ENCODE peak calls at places on chromosomes 13 and 19, in seven cellular contexts. A, S, F, L, E, Z and R are unnamed samples.

GRCh38 chr19:679418-680286 is 3.5 kb downstream of the FSTL3 start:
- DNase-seq in Z (peak), F (peak), A (peak), L (no peak), E (peak), S (no peak), R (peak)

GRCh38 chr13:79393564-79394249 is 12.3 kb downstream of the RBM26 start:
- DNase-seq in E (no peak), F (peak), A (peak), Z (peak), L (no peak), S (no peak), R (peak)

GRCh38 chr13:31909889-31910551 is 121.6 kb upstream of the FRY start:
- DNase-seq in L (no peak), S (no peak), Z (peak), F (peak), E (peak), A (peak), R (no peak)

GRCh38 chr13:111879719-111880118 is 187.2 kb upstream of the SOX1 start:
- DNase-seq in L (no peak), S (no peak), A (peak), F (no peak), E (no peak), Z (no peak), R (no peak)

GRCh38 chr13:94712812-94713555 is 639 bp upstream of the SOX21 start:
- DNase-seq in L (peak), S (peak), E (no peak), Z (peak), A (no peak), F (no peak), R (no peak)

GRCh38 chr13:111066544-111066943 is 48.6 kb upstream of the ARHGEF7 start:
- DNase-seq in Z (no peak), S (no peak), A (no peak), E (peak), L (no peak), F (no peak), R (peak)

GRCh38 chr13:113646376-113646775 is 11.6 kb downstream of the ATP4B start:
- DNase-seq in E (no peak), F (no peak), A (peak), S (peak), L (no peak), Z (no peak), R (no peak)

GRCh38 chr19:44796701-44797115 is 12.2 kb upstream of the BCAM start:
- DNase-seq in S (no peak), L (peak), A (peak), F (no peak), E (no peak), Z (peak), R (no peak)

GRCh38 chr13:59452189-59452588 is 711.5 kb downstream of the DIAPH3 start:
- DNase-seq in E (no peak), S (no peak), Z (no peak), L (no peak), A (no peak), F (no peak), R (no peak)

GRCh38 chr13:46492946-46493345 is 60.0 kb upstream of the LRCH1 start:
- DNase-seq in F (peak), A (no peak), Z (peak), S (no peak), E (no peak), L (no peak), R (no peak)

GRCh38 chr13:109155301-109155761 is 525.9 kb downstream of the MYO16 start:
- DNase-seq in S (no peak), A (no peak), F (no peak), L (no peak), Z (peak), E (no peak), R (no peak)

GRCh38 chr13:50244913-50245574 is 229.8 kb downstream of the KCNRG start:
- DNase-seq in S (no peak), L (no peak), A (no peak), E (no peak), Z (peak), F (no peak), R (no peak)

GRCh38 chr13:32585625-32586021 is 629 bp upstream of the PDS5B start:
- DNase-seq in F (no peak), Z (no peak), E (peak), L (no peak), S (no peak), A (no peak), R (no peak)

GRCh38 chr19:7926021-7926726 is at the start of gene CTXN1:
- DNase-seq in E (peak), S (peak), Z (peak), F (peak), L (peak), A (peak), R (peak)

GRCh38 chr13:100809856-100810255 is 135.3 kb upstream of the TMTC4 start:
- DNase-seq in A (no peak), Z (no peak), L (no peak), E (no peak), S (no peak), F (no peak), R (no peak)

GRCh38 chr19:8340341-8341096 is 2.5 kb downstream of the KANK3 start:
- DNase-seq in F (no peak), L (peak), S (no peak), E (no peak), A (peak), Z (peak), R (no peak)

GRCh38 chr13:31930490-31930889 is 101.1 kb upstream of the FRY start:
- DNase-seq in Z (no peak), A (no peak), E (no peak), F (no peak), L (no peak), S (no peak), R (no peak)

GRCh38 chr13:20426766-20427448 is 98.8 kb downstream of the CRYL1 start:
- DNase-seq in E (no peak), L (no peak), S (no peak), A (no peak), F (no peak), Z (no peak), R (no peak)

GRCh38 chr13:101942038-101942437 is 459.8 kb downstream of the FGF14 start:
- DNase-seq in S (no peak), E (no peak), F (peak), L (no peak), Z (peak), A (no peak), R (no peak)

GRCh38 chr13:109673477-109673876 is 112.9 kb downstream of the IRS2 start:
- DNase-seq in A (no peak), L (no peak), S (no peak), E (no peak), Z (no peak), F (no peak), R (no peak)

GRCh38 chr19:47644743-47645499 is 36.0 kb downstream of the BICRA start:
- DNase-seq in L (no peak), E (no peak), F (no peak), S (no peak), A (no peak), Z (no peak), R (no peak)

GRCh38 chr13:29893438-29893837 is 43.0 kb upstream of the UBL3 start:
- DNase-seq in L (no peak), A (no peak), Z (no peak), E (no peak), S (no peak), F (no peak), R (no peak)

GRCh38 chr13:112674412-112675383 is 15.1 kb upstream of the ATP11A start:
- DNase-seq in S (no peak), L (no peak), E (no peak), Z (no peak), F (no peak), A (no peak), R (peak)

GRCh38 chr13:51276684-51277083 is 54.5 kb downstream of the FAM124A start:
- DNase-seq in F (no peak), L (no peak), Z (peak), A (no peak), S (no peak), E (no peak), R (no peak)

GRCh38 chr13:44022196-44022595 is 142.5 kb downstream of the LACC1 start:
- DNase-seq in L (no peak), S (no peak), Z (no peak), F (no peak), A (no peak), E (no peak), R (no peak)

GRCh38 chr13:48094404-48094780 is 512 bp downstream of the MED4 start:
- DNase-seq in A (peak), L (no peak), F (no peak), Z (peak), S (no peak), E (no peak), R (no peak)

GRCh38 chr19:16899566-16900075 is 10.8 kb downstream of the F2RL3 start:
- DNase-seq in Z (peak), S (peak), L (no peak), E (no peak), F (no peak), A (peak), R (peak)

GRCh38 chr13:74145249-74145970 is 11.2 kb upstream of the KLF12 start:
- DNase-seq in E (no peak), A (no peak), S (no peak), F (no peak), L (no peak), Z (no peak), R (no peak)

GRCh38 chr19:45862564-45863334 is at the start of gene SYMPK:
- DNase-seq in S (peak), L (peak), E (peak), A (peak), Z (peak), F (peak), R (peak)
- TF ChIP-seq POLR2A in S (no peak), L (peak), E (peak), A (peak), Z (peak), F (peak), R (no peak)

GRCh38 chr19:18478545-18479311 is 40.8 kb upstream of the ISYNA1 start:
- DNase-seq in A (peak), S (peak), F (peak), E (peak), Z (no peak), L (peak), R (peak)
- H3K4me3 ChIP-seq in A (no peak), S (no peak), F (no peak), E (no peak), Z (no peak), L (no peak), R (no peak)

DNA sequence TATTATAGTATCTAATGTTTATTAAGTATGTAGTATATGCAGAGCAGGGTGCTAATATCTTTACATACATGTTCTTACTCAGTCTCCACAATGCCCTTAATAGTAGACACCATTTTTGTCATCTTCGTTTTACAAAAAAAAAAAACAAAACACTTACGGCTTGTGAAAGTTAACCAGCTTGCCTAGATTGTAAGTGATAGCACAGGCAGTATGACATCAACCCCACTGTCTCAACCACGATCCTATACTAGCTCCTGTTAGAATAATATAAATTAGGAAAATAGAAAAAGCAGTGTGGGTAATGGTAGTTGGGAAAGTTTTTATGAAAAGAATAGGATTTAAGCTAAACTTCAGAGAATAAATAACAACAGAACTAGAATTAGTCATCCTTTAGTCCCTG is 34.3 kb downstream of the MICU2 start:
- DNase-seq in L (no peak), A (no peak), F (no peak), E (no peak), Z (no peak), S (no peak), R (no peak)
- TF ChIP-seq POLR2A in L (no peak), A (no peak), F (no peak), E (no peak), Z (no peak), S (no peak), R (no peak)

DNA sequence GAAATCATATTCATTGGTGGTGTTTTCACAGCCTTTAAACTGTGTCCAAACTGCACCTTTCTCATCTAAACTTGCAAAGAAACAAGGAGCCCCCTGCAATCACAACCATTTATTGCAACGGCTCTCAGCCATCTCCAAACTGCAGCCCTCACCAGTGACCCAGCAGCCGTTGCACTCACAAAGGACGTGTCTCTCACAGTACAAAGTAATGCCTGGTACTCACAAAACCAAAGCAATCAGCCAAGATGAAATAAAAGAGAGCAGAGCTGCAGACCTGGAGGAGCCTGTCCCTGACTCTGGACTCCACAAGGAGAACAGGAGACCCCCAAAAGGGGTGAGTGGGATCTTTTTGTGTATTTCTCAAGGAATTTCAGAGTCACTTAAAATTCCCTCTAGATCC is 20.2 kb upstream of the CEACAM21 start:
- DNase-seq in L (no peak), Z (no peak), F (no peak), E (no peak), A (no peak), S (no peak), R (no peak)
- H3K4me3 ChIP-seq in L (no peak), Z (no peak), F (no peak), E (no peak), A (no peak), S (no peak), R (no peak)

GRCh38 chr13:52651880-52652169 is 811 bp upstream of the SUGT1 start:
- DNase-seq in Z (no peak), A (no peak), S (no peak), L (no peak), F (no peak), E (no peak), R (no peak)

GRCh38 chr13:52652980-52653303 is 306 bp downstream of the SUGT1 start:
- DNase-seq in Z (no peak), F (no peak), E (no peak), L (peak), S (no peak), A (no peak), R (peak)

GRCh38 chr13:52646967-52647366 is 4.7 kb downstream of the HNRNPA1L2 start:
- DNase-seq in F (no peak), Z (no peak), A (no peak), L (no peak), S (no peak), E (no peak), R (no peak)

GRCh38 chr13:52650731-52651130 is 1.9 kb upstream of the SUGT1 start:
- DNase-seq in E (no peak), L (no peak), S (no peak), F (no peak), A (no peak), Z (peak), R (no peak)

DNA sequence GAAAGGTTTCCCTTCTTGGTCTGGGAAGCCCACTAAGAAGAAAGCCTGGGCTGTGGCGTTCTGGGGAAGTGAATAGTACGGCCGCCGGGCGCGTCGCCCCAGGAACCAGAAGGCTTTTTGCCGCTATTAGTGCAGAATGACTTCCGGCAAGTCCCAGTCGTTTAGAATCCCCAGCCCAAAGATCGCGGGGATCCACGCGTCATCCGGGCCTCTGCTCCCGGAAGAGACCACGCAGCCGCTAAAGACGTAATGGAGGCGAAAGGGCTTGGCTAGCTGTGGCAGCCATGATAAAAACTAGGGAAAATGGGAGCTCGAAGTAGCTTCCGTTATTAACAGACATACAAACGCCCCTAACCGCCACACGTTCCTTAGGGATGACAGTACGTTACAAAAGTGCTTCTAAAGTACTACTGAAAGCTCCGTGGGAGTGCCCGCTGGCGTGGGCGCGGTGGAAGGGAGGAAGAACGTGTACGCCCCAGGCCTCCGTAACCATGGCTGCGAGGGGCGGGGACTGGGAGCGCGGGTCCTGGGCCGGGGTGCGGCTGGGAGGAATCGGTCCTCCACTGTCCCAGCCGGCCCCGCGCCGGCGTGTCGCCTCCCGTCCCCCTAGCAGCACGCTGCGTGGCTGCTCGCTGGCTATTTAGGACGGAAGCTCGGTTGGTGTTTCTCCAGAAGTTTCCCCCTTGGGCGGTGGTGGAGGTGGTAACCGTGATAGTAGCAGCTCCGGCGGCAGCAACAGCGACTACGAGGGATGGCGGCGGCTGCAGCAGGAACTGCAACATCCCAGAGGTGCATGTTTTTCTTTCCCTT is at the start of gene SUGT1:
- DNase-seq in L (peak), E (peak), Z (peak), A (peak), F (peak), S (peak), R (peak)
- TF ChIP-seq POLR2A in L (peak), E (no peak), Z (peak), A (peak), F (peak), S (peak), R (peak)

GRCh38 chr19:5091576-5092215 is 122.8 kb downstream of the KDM4B start:
- DNase-seq in E (no peak), L (no peak), F (peak), Z (no peak), A (no peak), S (no peak), R (no peak)
- H3K4me3 ChIP-seq in E (no peak), L (no peak), F (no peak), Z (no peak), A (no peak), S (peak), R (no peak)

GRCh38 chr19:3984908-3985642 is at the start of gene EEF2:
- DNase-seq in F (peak), E (peak), L (peak), S (peak), Z (peak), A (peak), R (peak)

GRCh38 chr19:3985643-3986259 is 488 bp upstream of the EEF2 start:
- DNase-seq in S (no peak), F (no peak), Z (no peak), A (no peak), L (no peak), E (no peak), R (no peak)

GRCh38 chr19:3987619-3988371 is 2.5 kb upstream of the EEF2 start:
- DNase-seq in L (peak), A (peak), E (peak), F (peak), Z (peak), S (peak), R (peak)

GRCh38 chr19:3984584-3984907 is 717 bp downstream of the EEF2 start:
- DNase-seq in F (no peak), Z (no peak), L (no peak), A (no peak), S (no peak), E (peak), R (no peak)

DNA sequence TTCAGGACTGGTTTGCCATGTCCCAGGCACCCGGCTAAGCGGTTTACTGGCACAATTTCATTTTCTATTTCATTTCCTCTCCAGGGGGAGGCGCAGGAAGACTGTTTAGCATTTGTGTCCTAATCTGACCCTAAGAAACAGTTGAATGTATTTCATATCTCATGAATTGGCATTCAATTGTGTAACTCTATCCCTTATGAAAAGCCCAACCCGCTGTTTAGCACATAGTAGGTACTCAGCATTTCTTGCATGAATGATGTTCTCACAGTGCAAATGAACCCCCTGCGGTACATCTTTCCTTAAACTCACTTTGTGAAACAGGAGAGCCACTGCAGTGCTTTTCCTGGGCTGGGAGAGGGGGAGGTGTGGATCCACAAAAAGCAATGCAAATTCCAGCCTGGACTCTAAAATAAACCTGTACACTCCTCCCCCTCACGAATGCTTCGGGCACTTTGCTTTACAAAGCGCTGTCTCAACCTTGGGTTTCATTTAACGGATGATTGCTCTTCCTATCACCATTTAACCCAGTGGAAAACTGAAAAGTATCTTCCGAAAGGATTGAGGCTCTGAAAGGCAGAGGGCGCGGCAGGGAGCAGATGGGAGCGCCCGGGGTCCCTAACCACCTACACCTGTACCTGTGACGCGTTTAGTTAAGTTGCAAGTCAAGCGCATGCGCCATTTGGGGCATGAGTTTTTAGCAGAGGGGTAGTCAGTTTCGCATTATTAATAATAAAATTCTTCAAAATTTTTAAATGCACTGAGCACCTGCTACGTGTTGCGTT is 1.2 kb upstream of the EEF2 start:
- DNase-seq in S (no peak), A (peak), L (no peak), Z (peak), F (peak), E (peak), R (no peak)
- TF ChIP-seq POLR2A in S (no peak), A (no peak), L (no peak), Z (no peak), F (no peak), E (no peak), R (no peak)

GRCh38 chr19:4389511-4390016 is 10.8 kb downstream of the SH3GL1 start:
- DNase-seq in F (no peak), E (no peak), Z (no peak), S (no peak), A (no peak), L (no peak), R (no peak)
- H3K4me3 ChIP-seq in F (no peak), E (no peak), Z (no peak), S (no peak), A (no peak), L (no peak), R (no peak)

DNA sequence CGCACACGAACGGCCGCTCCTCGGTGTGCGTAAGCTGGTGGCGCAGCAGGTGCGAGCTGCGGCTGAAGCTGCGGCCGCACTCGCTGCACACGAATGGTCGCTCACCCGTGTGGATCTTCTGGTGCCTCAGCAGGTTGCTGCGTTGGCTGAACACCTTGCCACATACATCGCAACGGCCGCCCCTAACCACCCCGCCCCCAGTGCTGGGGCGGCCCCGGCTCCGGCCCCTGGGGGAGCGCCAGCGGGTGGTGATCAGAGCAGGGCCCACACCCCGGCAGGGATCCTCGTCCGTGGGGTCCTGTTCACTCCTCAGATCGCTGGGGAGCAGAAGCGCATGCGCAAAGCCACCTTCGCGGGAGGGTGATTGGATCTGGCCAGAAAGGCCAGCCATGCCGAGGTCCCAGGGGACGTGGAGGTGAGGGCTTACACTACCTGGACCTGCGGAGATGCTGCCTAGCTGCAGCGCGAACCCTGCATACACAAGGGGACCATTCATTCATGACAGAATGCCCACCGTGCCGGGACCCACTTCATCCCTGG is 4.7 kb upstream of the UBE2M start:
- DNase-seq in L (no peak), F (no peak), S (peak), Z (no peak), A (peak), E (peak), R (no peak)
- TF ChIP-seq POLR2A in L (no peak), F (no peak), S (no peak), Z (no peak), A (no peak), E (no peak), R (no peak)